ENCODE peak calls at places on chromosomes 16 and 17, in five cellular contexts. One of them, this sample, is unnamed.
A peak's percentile ranks its signal among the peaks of the same experiment; 100 is the strongest.

GRCh38 chr17:78324391-78325075 is 35.3 kb downstream of the SOCS3 start:
- DNase-seq in lung: peak; percentile 56
- DNase-seq in prostate gland: no peak
- DNase-seq in Peyer's patch: peak; percentile 74
- DNase-seq in sigmoid colon: peak; percentile 94
- DNase-seq in this sample: no peak

GRCh38 chr16:81366316-81366932 is 51.7 kb downstream of the GAN start:
- DNase-seq in lung: no peak
- DNase-seq in prostate gland: peak; percentile 19
- DNase-seq in sigmoid colon: no peak
- DNase-seq in Peyer's patch: no peak
- DNase-seq in this sample: no peak

GRCh38 chr17:78844301-78845005 is 3.8 kb upstream of the USP36 start:
- DNase-seq in prostate gland: no peak
- DNase-seq in sigmoid colon: no peak
- DNase-seq in Peyer's patch: no peak
- DNase-seq in lung: no peak
- DNase-seq in this sample: no peak

GRCh38 chr17:71486171-71486740 is 634.6 kb upstream of the SOX9 start:
- DNase-seq in prostate gland: no peak
- DNase-seq in lung: no peak
- DNase-seq in Peyer's patch: no peak
- DNase-seq in sigmoid colon: no peak
- DNase-seq in this sample: no peak

GRCh38 chr17:31469959-31470358 is 78.5 kb downstream of the RAB11FIP4 start:
- DNase-seq in prostate gland: no peak
- DNase-seq in Peyer's patch: no peak
- DNase-seq in sigmoid colon: no peak
- DNase-seq in lung: no peak
- DNase-seq in this sample: no peak

GRCh38 chr17:77821114-77821513 is 137.4 kb upstream of the TNRC6C start:
- DNase-seq in sigmoid colon: no peak
- DNase-seq in Peyer's patch: no peak
- DNase-seq in prostate gland: no peak
- DNase-seq in lung: no peak
- DNase-seq in this sample: no peak

GRCh38 chr16:53534206-53534605 is 31.2 kb upstream of the AKTIP start:
- DNase-seq in lung: no peak
- DNase-seq in Peyer's patch: no peak
- DNase-seq in sigmoid colon: no peak
- DNase-seq in prostate gland: no peak
- DNase-seq in this sample: no peak

GRCh38 chr17:81696218-81696941 is 6.8 kb upstream of the MRPL12 start:
- DNase-seq in prostate gland: no peak
- DNase-seq in sigmoid colon: no peak
- DNase-seq in Peyer's patch: no peak
- DNase-seq in lung: no peak
- DNase-seq in this sample: peak; percentile 66

GRCh38 chr17:49557204-49558024 is 18.3 kb upstream of the NXPH3 start:
- DNase-seq in sigmoid colon: peak; percentile 73
- DNase-seq in lung: no peak
- DNase-seq in Peyer's patch: peak; percentile 62
- DNase-seq in prostate gland: no peak
- DNase-seq in this sample: no peak

GRCh38 chr16:21684199-21684598 is 20.4 kb downstream of the OTOA start:
- DNase-seq in Peyer's patch: no peak
- DNase-seq in sigmoid colon: no peak
- DNase-seq in lung: no peak
- DNase-seq in prostate gland: peak; percentile 4
- DNase-seq in this sample: no peak

GRCh38 chr16:89721644-89722391 is 481 bp downstream of the ZNF276 start:
- DNase-seq in Peyer's patch: peak; percentile 91
- DNase-seq in lung: peak; percentile 80
- DNase-seq in sigmoid colon: no peak
- DNase-seq in prostate gland: peak; percentile 30
- DNase-seq in this sample: peak; percentile 60

GRCh38 chr16:132120-132519 is 6.4 kb downstream of the NPRL3 start:
- DNase-seq in prostate gland: no peak
- DNase-seq in Peyer's patch: no peak
- DNase-seq in lung: no peak
- DNase-seq in sigmoid colon: no peak
- DNase-seq in this sample: no peak

GRCh38 chr16:85172465-85173071 is 60.3 kb upstream of the CIBAR2 start:
- DNase-seq in Peyer's patch: peak; percentile 56
- DNase-seq in sigmoid colon: no peak
- DNase-seq in lung: no peak
- DNase-seq in prostate gland: no peak
- DNase-seq in this sample: peak; percentile 86
- TF ChIP-seq CTCF in Peyer's patch: peak; percentile 40
- TF ChIP-seq CTCF in sigmoid colon: no peak
- TF ChIP-seq CTCF in lung: no peak
- TF ChIP-seq CTCF in prostate gland: no peak
- TF ChIP-seq CTCF in this sample: peak; percentile 25

DNA sequence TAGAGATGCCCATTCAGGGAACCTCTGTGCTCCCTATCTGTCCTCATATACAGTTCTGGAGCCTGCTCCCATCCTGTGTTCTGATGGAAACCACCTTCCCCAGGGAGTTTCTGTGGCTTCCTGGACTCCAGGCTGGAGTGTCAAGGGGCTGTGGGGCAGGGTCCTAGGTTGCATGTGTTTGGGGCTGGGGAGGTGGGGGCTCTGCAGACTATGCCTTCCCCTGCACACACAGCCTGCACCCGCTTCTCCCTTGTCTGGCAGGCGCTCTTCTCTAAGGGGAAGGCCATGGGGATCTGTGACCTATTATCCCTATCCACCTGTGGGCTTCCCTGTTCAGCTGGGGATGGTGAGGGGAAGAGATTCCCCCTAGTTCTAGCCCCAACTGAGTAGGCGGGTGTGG is 14.3 kb downstream of the RARA start:
- DNase-seq in Peyer's patch: no peak
- DNase-seq in prostate gland: no peak
- DNase-seq in lung: no peak
- DNase-seq in sigmoid colon: no peak
- DNase-seq in this sample: no peak
- H3K4me3 ChIP-seq in Peyer's patch: peak overlapping the region; percentile 95
- H3K4me3 ChIP-seq in prostate gland: no peak overlapping the region
- H3K4me3 ChIP-seq in lung: no peak overlapping the region
- H3K4me3 ChIP-seq in sigmoid colon: no peak overlapping the region
- H3K4me3 ChIP-seq in this sample: no peak overlapping the region

GRCh38 chr16:5056347-5056746 is 9.4 kb downstream of the C16orf89 start:
- DNase-seq in prostate gland: no peak
- DNase-seq in Peyer's patch: no peak
- DNase-seq in sigmoid colon: no peak
- DNase-seq in lung: no peak
- DNase-seq in this sample: peak; percentile 26
- TF ChIP-seq CTCF in prostate gland: no peak
- TF ChIP-seq CTCF in Peyer's patch: peak; percentile 43
- TF ChIP-seq CTCF in sigmoid colon: no peak
- TF ChIP-seq CTCF in lung: no peak
- TF ChIP-seq CTCF in this sample: no peak

DNA sequence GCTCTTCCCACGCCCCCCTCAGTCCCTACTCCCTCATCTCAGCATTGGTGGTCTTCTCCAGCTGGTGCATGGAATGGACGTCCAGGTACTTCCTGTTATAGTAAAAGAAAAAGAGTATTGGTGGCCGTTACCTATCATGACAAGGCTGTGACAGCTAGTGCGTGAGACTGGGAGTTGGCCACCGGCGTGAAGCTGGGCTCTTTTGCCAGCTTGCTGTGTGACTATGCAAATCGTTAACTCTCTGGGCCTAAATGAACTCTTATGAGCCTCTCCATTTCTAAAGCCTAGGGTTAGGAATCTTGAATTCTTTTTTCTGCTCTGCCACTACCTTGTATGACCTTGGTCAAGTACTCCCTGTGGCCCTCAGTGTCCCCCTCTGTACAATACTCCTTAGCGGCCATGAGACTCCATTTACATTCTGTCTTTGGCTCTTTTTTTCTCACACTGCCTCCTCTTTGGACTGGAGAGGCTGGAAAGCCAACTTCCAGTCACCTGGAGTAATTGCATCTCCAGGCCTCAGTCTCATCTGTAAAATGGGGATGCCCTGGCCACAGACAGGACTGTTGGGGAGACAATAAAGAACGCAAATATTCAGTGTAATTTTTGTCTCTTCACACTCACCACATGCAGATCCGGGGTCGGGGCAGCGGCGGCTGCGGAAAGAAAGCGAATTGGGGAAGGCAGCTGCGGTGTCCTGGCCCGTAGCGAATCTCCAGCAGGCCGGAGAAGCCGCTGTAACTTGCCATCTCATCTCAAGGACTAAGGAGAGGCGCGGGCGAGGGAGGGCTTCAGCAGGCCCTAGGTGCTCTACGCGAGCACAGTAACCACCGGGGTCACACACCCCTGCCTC is 1.1 kb downstream of the CFAP119 start:
- DNase-seq in Peyer's patch: no peak
- DNase-seq in sigmoid colon: no peak
- DNase-seq in lung: no peak
- DNase-seq in prostate gland: no peak
- DNase-seq in this sample: peak; percentile 39
- H3K4me3 ChIP-seq in Peyer's patch: peak overlapping the region; percentile 77
- H3K4me3 ChIP-seq in sigmoid colon: peak overlapping the region; percentile 75
- H3K4me3 ChIP-seq in lung: peak overlapping the region; percentile 43
- H3K4me3 ChIP-seq in prostate gland: peak overlapping the region; percentile 80
- H3K4me3 ChIP-seq in this sample: peak overlapping the region; percentile 67

This sample was measured in pancreas.